ENCODE peak calls at places on chromosome 21, in nine cellular contexts. G, W, V, T, K, C, N, H and M are unnamed samples.
A peak's percentile ranks its signal among the peaks of the same experiment; 100 is the strongest.

GRCh38 chr21:30487336-30487735 is at the start of gene KRTAP19-2:
- DNase-seq in G (no peak), W (no peak), V (no peak), T (no peak), K (no peak), C (no peak), N (no peak), H (no peak), M (no peak)

GRCh38 chr21:16193758-16194606 is 464.2 kb downstream of the USP25 start:
- DNase-seq in G (peak; percentile 77), W (peak; percentile 82), V (peak; percentile 2), T (peak; percentile 71), K (peak; percentile 93), C (peak; percentile 77), N (peak; percentile 80), H (peak; percentile 64), M (peak; percentile 18)

GRCh38 chr21:34889287-34889536 is 159.9 kb downstream of the RUNX1 start:
- DNase-seq in G (peak; percentile 46), W (no peak), V (peak; percentile 72), T (no peak), K (peak; percentile 80), C (peak; percentile 76), N (peak; percentile 68), H (peak; percentile 47), M (no peak)

GRCh38 chr21:15978158-15978805 is 248.5 kb downstream of the USP25 start:
- DNase-seq in G (peak; percentile 36), W (no peak), V (no peak), T (no peak), K (peak; percentile 95), C (no peak), N (no peak), H (no peak), M (no peak)

GRCh38 chr21:34545079-34545884 is 33.3 kb upstream of the KCNE1 start:
- DNase-seq in G (peak; percentile 26), W (no peak), V (peak; percentile 86), T (no peak), K (peak; percentile 82), C (no peak), N (no peak), H (no peak), M (no peak)

GRCh38 chr21:32549454-32549853 is 35.9 kb downstream of the TCP10L start:
- DNase-seq in G (no peak), W (no peak), V (no peak), T (no peak), K (no peak), C (no peak), N (no peak), H (no peak), M (no peak)

GRCh38 chr21:43956019-43956666 is 56.0 kb upstream of the TRAPPC10 start:
- DNase-seq in G (no peak), W (no peak), V (no peak), T (no peak), K (peak; percentile 4), C (no peak), N (no peak), H (no peak), M (no peak)

GRCh38 chr21:40901690-40902089 is 54.7 kb upstream of the DSCAM start:
- DNase-seq in G (no peak), W (no peak), V (no peak), T (no peak), K (no peak), C (no peak), N (no peak), H (no peak), M (no peak)

GRCh38 chr21:44666401-44667320 is at the start of gene KRTAP12-2:
- DNase-seq in G (no peak), W (no peak), V (no peak), T (no peak), K (no peak), C (no peak), N (no peak), H (no peak), M (no peak)

GRCh38 chr21:44331650-44332306 is 7.4 kb downstream of the CFAP410 start:
- DNase-seq in G (no peak), W (no peak), V (no peak), T (peak; percentile 32), K (no peak), C (no peak), N (peak; percentile 8), H (no peak), M (no peak)

GRCh38 chr21:29860346-29860745 is 79.5 kb downstream of the GRIK1 start:
- DNase-seq in G (no peak), W (no peak), V (no peak), T (no peak), K (no peak), C (no peak), N (no peak), H (no peak), M (no peak)

GRCh38 chr21:9735421-9735961 is 785.9 kb upstream of the TPTE start:
- DNase-seq in G (no peak), W (peak; percentile 78), V (no peak), T (no peak), K (no peak), C (no peak), N (no peak), H (no peak), M (no peak)

GRCh38 chr21:42308914-42309752 is 6.1 kb downstream of the TFF3 start:
- DNase-seq in G (no peak), W (peak; percentile 56), V (no peak), T (no peak), K (no peak), C (no peak), N (no peak), H (no peak), M (no peak)
- TF ChIP-seq CTCF in G (no peak), W (no peak), V (no peak), T (no peak), K (no peak), C (no peak), N (no peak), H (no peak), M (no peak)

DNA sequence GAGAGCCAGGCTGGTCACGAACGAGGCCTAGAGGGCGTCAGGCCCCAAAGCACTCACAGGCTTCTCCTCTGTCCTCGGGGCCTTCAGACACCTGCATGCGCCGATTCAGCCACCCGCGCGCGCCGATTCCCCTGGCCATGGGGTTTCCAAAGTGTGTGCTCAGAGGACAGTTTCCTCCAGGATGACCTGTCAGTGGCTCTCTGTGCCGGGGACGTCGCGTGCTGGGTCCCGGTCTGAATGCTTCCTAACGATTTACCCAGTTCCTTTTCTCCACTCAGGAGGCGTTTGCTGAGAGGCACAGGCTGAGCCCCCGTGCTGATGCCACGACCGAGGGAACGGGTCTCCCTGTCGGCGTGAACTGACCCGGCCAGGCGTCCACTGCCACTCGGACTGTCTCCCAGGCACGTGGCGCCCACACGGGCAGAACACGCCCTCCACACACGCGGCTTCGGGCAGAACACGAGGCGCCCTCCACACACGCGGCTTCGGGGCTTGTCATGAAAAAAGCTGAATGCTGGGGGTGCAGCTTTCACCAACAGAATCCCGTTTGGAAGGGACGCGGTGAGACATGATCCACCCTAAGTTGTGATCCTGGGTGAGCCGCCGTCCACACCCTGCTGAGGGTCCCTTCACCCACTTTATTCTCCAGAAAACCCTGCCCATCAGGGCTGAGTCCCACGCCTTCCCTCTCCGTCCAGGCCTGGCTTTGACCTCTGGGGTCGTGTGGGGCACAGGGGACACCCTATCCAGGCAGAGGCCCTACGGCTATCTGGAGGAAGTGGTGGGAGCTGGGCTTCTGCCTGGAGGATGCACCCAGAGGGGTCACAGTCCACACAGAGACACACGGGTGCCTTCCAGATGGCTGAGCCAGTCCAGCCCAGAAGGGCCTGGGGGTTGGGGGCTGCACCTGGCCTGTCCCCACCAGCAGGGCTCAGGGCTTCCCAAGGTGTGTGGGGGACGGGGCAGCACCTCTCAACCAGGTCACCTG is 56.1 kb downstream of the COL6A1 start:
- DNase-seq in G (no peak), W (no peak), V (no peak), T (no peak), K (no peak), C (no peak), N (no peak), H (no peak), M (no peak)
- H3K4me3 ChIP-seq in G (no peak overlapping the region), W (no peak overlapping the region), V (no peak overlapping the region), T (no peak overlapping the region), K (no peak overlapping the region), C (no peak overlapping the region), N (no peak overlapping the region), H (no peak overlapping the region), M (no peak overlapping the region)

GRCh38 chr21:45704311-45705108 is 61.0 kb downstream of the PCBP3 start:
- DNase-seq in G (no peak), W (no peak), V (no peak), T (no peak), K (no peak), C (no peak), N (no peak), H (no peak), M (no peak)

GRCh38 chr21:45709127-45709526 is 65.6 kb downstream of the PCBP3 start:
- DNase-seq in G (no peak), W (no peak), V (no peak), T (no peak), K (peak; percentile 13), C (no peak), N (no peak), H (no peak), M (no peak)

GRCh38 chr21:45700461-45700860 is 56.9 kb downstream of the PCBP3 start:
- DNase-seq in G (no peak), W (no peak), V (no peak), T (no peak), K (no peak), C (no peak), N (no peak), H (no peak), M (no peak)

GRCh38 chr21:45709696-45710268 is 66.3 kb downstream of the PCBP3 start:
- DNase-seq in G (no peak), W (no peak), V (no peak), T (no peak), K (no peak), C (no peak), N (no peak), H (no peak), M (no peak)

GRCh38 chr21:45706299-45706698 is 62.8 kb downstream of the PCBP3 start:
- DNase-seq in G (no peak), W (no peak), V (no peak), T (no peak), K (no peak), C (no peak), N (no peak), H (no peak), M (no peak)
- TF ChIP-seq CTCF in G (no peak), W (no peak), V (no peak), T (no peak), K (no peak), C (no peak), N (no peak), H (no peak), M (no peak)

DNA sequence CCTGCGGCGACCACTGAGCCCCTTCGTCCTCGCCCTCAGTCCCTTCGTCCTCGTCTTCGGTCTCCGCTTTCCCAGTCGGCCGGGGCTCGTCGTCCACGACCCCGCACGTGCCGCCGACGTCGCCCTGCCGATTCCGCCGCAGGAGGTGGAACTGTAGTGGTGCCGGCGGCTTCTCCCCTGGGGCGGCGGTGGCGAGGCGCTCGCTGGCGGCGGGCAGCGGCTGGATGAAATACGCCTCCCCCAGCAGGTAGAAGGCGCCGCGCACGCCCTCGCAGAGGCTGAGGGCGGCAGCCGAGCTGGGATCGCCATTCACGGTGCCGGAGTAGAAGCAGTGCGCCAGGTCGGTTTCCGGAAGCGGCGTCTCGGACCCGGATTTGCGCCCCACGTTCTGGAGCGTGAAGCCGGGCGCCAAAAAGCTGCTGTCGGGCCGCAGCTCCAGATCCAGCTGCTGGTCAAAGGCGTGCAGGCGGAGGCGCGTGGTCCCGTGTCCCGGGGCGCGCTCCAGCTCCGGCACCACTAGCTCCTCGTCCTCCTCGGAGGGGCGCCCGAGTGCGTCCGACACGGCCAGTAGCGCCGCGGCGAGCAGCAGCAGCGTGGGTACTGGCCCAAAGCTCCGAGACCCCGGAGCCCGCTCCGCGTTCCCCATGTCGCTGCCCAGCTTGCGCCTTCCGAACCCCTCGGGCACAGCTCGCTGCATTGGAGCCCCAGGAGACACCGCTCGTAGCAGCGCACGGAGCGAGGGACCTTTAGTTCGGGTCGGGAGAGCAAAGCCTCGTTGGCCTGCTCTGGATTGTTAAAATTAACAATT is 747 bp downstream of the ADAMTS1 start:
- DNase-seq in G (peak; percentile 60), W (no peak), V (no peak), T (no peak), K (peak; percentile 56), C (peak; percentile 84), N (peak; percentile 21), H (peak; percentile 55), M (peak; percentile 60)
- H3K4me3 ChIP-seq in G (peak overlapping the region; percentile 88), W (peak overlapping the region; percentile 82), V (no peak overlapping the region), T (peak overlapping the region; percentile 67), K (peak overlapping the region; percentile 98), C (peak overlapping the region; percentile 90), N (peak overlapping the region; percentile 87), H (peak overlapping the region; percentile 55), M (peak overlapping the region; percentile 47)